ENCODE peak calls at places on chromosomes 5 and 9, in eight cellular contexts. Y is upper lobe of right lung, N is A673, H is breast epithelium, G is mucosa of descending colon, E is tibial artery, U is lower lobe of right lung, F is HCT116. L is an unnamed sample. For H3K4me1, the result is how much of the 10 kb centered on the place peaks cover.

GRCh38 chr9:5817776-5818336 is 15.1 kb downstream of the ERMP1 start:
- DNase-seq in E (no peak), N (no peak), F (peak), G (no peak), Y (no peak), H (no peak), U (no peak), L (no peak)

GRCh38 chr5:2651116-2651515 is 100.4 kb downstream of the IRX2 start:
- DNase-seq in N (no peak), G (no peak), F (no peak), H (no peak), U (no peak), E (no peak), Y (no peak), L (no peak)

GRCh38 chr5:9194509-9194908 is 351.4 kb downstream of the SEMA5A start:
- DNase-seq in U (no peak), H (peak), N (no peak), E (no peak), Y (no peak), G (no peak), F (no peak), L (no peak)

GRCh38 chr5:43115968-43116367 is 4.7 kb upstream of the ZNF131 start:
- DNase-seq in H (no peak), U (no peak), N (no peak), G (no peak), F (no peak), Y (no peak), E (no peak), L (no peak)

GRCh38 chr5:73902327-73903051 is 276.5 kb downstream of the ARHGEF28 start:
- DNase-seq in N (peak), F (peak), Y (no peak), E (no peak), G (peak), U (no peak), H (no peak), L (no peak)

GRCh38 chr5:53482717-53483638 is 2.5 kb downstream of the FST start:
- DNase-seq in F (no peak), G (peak), N (peak), Y (peak), E (peak), U (peak), H (no peak), L (peak)

GRCh38 chr5:103891151-103891550 is 328.6 kb upstream of the NUDT12 start:
- DNase-seq in G (no peak), E (no peak), Y (no peak), F (no peak), N (no peak), H (no peak), U (no peak), L (no peak)

GRCh38 chr5:77437194-77437593 is 54.9 kb downstream of the WDR41 start:
- DNase-seq in Y (no peak), N (no peak), E (no peak), U (no peak), G (no peak), H (no peak), F (peak), L (no peak)

GRCh38 chr5:8710426-8710930 is 835.4 kb downstream of the SEMA5A start:
- DNase-seq in Y (no peak), E (no peak), F (no peak), H (no peak), N (no peak), U (no peak), G (no peak), L (no peak)

GRCh38 chr9:137339045-137339444 is 37.0 kb upstream of the NRARP start:
- DNase-seq in U (no peak), Y (no peak), E (no peak), F (no peak), N (no peak), G (no peak), H (no peak), L (no peak)

DNA sequence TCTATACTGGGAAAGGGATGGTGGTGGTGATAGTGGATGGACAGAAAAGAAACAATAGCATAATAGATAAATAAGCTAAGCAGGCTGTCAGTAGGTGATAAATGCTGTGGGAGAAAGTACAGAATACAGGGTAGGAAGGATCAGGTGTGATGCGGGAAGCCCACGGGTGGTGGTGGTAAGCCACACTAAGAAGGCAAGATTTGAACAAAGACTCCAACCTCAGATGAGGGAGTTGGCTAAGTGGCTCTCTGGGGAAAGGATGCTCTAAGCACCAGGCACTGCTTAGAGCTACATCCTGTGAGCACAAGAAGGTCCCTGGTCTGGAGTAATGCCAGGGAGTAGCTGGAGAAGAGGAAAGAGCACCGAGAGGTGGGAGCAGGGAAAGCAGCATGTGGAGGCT is 151.6 kb upstream of the KLF9 start:
- DNase-seq in Y (no peak), G (no peak), F (no peak), H (no peak), U (no peak), N (no peak), E (no peak), L (no peak)
- H3K4me1 ChIP-seq in Y (under half), G (under half), F (under half), H (under half), U (under half), N (under half), E (under half), L (under half)

GRCh38 chr9:120928720-120929389 is 2.3 kb upstream of the TRAF1 start:
- DNase-seq in E (peak), H (peak), U (peak), F (no peak), G (peak), N (peak), Y (peak), L (peak)
- TF ChIP-seq CTCF in E (peak), H (no peak), U (peak), F (no peak), G (no peak), N (no peak), Y (peak), L (no peak)

DNA sequence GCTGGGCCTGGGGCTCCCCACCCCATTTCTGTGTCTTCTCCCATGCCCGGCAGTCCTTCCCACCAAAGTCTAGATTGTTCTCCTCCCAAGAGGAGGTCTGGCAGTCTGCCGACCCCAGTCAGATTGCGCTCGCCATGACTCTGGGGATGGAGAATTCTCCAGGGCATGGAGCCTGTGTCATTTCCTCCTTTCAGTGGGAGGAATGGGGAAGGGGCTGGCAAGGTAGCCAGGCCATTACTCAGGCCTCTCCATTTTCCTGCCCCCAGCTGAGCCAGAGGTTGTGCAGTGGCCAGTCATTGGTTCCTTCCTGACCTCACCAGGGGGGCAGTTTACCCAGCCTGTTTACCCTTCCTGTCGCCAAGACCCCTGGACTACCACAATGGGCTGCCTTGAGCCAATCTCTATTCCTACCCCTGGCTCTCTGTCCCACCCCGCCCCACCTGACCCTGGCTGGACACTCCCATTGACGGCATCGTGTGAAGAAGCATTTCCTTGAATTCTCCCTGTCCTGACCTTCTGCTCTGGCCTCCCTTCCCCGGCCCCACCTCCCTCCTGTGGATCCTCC is 628 bp downstream of the SYNPO start:
- DNase-seq in N (no peak), Y (no peak), E (peak), G (no peak), U (no peak), H (no peak), F (no peak), L (no peak)
- H3K4me1 ChIP-seq in N (half or more), Y (half or more), E (half or more), G (under half), U (half or more), H (under half), F (half or more), L (half or more)

GRCh38 chr9:113998529-113999255 is 79.4 kb downstream of the AMBP start:
- DNase-seq in F (no peak), U (no peak), E (no peak), Y (no peak), N (peak), G (peak), H (no peak), L (no peak)
- TF ChIP-seq CTCF in F (peak), U (no peak), E (no peak), Y (no peak), N (peak), G (no peak), H (no peak), L (no peak)

L was measured in left lung.